ENCODE peak calls at places on chromosome 4, in five cellular contexts. R is EH, T is uterus, I is amygdala, M is NCI-H510A treated with DMSO at 0.1 percent for 48 hours. D is an unnamed sample.

GRCh38 chr4:151276787-151277557 is at the start of gene PRSS48:
- DNase-seq in R (peak), I (peak), M (no peak), T (no peak), D (peak)

GRCh38 chr4:38753021-38753806 is 29.6 kb downstream of the TLR10 start:
- DNase-seq in R (peak), M (no peak), T (peak), I (peak), D (peak)

GRCh38 chr4:26052663-26053534 is 138.9 kb downstream of the SMIM20 start:
- DNase-seq in T (no peak), M (no peak), R (no peak), I (no peak), D (no peak)

GRCh38 chr4:112144546-112145325 is 518 bp upstream of the FAM241A start:
- DNase-seq in M (no peak), R (no peak), T (no peak), I (no peak), D (no peak)

GRCh38 chr4:67929447-67929846 is 33.8 kb downstream of the TMPRSS11A start:
- DNase-seq in T (no peak), I (no peak), M (no peak), R (peak), D (peak)

GRCh38 chr4:159390648-159391047 is 287.8 kb downstream of the RAPGEF2 start:
- DNase-seq in M (no peak), T (no peak), I (no peak), R (peak), D (peak)

GRCh38 chr4:175530655-175531054 is 281.4 kb downstream of the GPM6A start:
- DNase-seq in T (no peak), M (no peak), I (no peak), R (no peak), D (no peak)

GRCh38 chr4:7828011-7828720 is 111.5 kb downstream of the AFAP1 start:
- DNase-seq in R (peak), I (no peak), T (peak), M (peak), D (peak)

GRCh38 chr4:38856524-38857337 is at the start of gene TLR6:
- DNase-seq in I (no peak), M (peak), R (peak), T (peak), D (peak)

GRCh38 chr4:26388671-26389070 is 67.9 kb downstream of the RBPJ start:
- DNase-seq in T (no peak), M (no peak), I (no peak), R (peak), D (peak)

GRCh38 chr4:83454626-83455025 is 997 bp downstream of the HELQ start:
- DNase-seq in T (no peak), M (no peak), R (peak), I (no peak), D (peak)

GRCh38 chr4:53547983-53548382 is 43.3 kb downstream of the LNX1 start:
- DNase-seq in R (peak), M (no peak), I (no peak), T (no peak), D (no peak)

GRCh38 chr4:122854860-122855259 is 28.2 kb downstream of the FGF2 start:
- DNase-seq in I (peak), T (no peak), R (no peak), M (no peak), D (no peak)

GRCh38 chr4:150139297-150139696 is 61.1 kb downstream of the DCLK2 start:
- DNase-seq in R (no peak), T (no peak), M (no peak), I (no peak), D (no peak)

D was measured in IMR-90.